ENCODE peak calls at places on chromosomes 5 and 9, in seven cellular contexts. One of them, this sample, is unnamed.
A peak's percentile ranks its signal among the peaks of the same experiment; 100 is the strongest.

GRCh38 chr9:127917603-127918002 is 762 bp upstream of the ST6GALNAC4 start:
- DNase-seq in heart right ventricle: no peak
- DNase-seq in psoas muscle: peak; percentile 48
- DNase-seq in mucosa of descending colon: peak; percentile 54
- DNase-seq in glutamatergic neuron: peak; percentile 33
- DNase-seq in activated CD8-positive, alpha-beta T cell treated with anti-CD3 and anti-CD28 coated beads for 36 hours: no peak
- DNase-seq in right atrium auricular region: no peak
- DNase-seq in this sample: no peak

GRCh38 chr5:118825226-118825625 is 163.1 kb downstream of the DTWD2 start:
- DNase-seq in heart right ventricle: no peak
- DNase-seq in psoas muscle: no peak
- DNase-seq in mucosa of descending colon: no peak
- DNase-seq in glutamatergic neuron: no peak
- DNase-seq in activated CD8-positive, alpha-beta T cell treated with anti-CD3 and anti-CD28 coated beads for 36 hours: no peak
- DNase-seq in right atrium auricular region: no peak
- DNase-seq in this sample: no peak

GRCh38 chr9:125343518-125344284 is 82.1 kb downstream of the GAPVD1 start:
- DNase-seq in heart right ventricle: no peak
- DNase-seq in psoas muscle: no peak
- DNase-seq in mucosa of descending colon: no peak
- DNase-seq in glutamatergic neuron: no peak
- DNase-seq in activated CD8-positive, alpha-beta T cell treated with anti-CD3 and anti-CD28 coated beads for 36 hours: no peak
- DNase-seq in right atrium auricular region: no peak
- DNase-seq in this sample: no peak

GRCh38 chr9:82022121-82022520 is 33.5 kb downstream of the SPATA31D1 start:
- DNase-seq in heart right ventricle: no peak
- DNase-seq in psoas muscle: no peak
- DNase-seq in mucosa of descending colon: no peak
- DNase-seq in glutamatergic neuron: no peak
- DNase-seq in activated CD8-positive, alpha-beta T cell treated with anti-CD3 and anti-CD28 coated beads for 36 hours: no peak
- DNase-seq in right atrium auricular region: no peak
- DNase-seq in this sample: no peak

GRCh38 chr9:136533775-136534157 is 12.1 kb downstream of the NOTCH1 start:
- DNase-seq in heart right ventricle: no peak
- DNase-seq in psoas muscle: no peak
- DNase-seq in mucosa of descending colon: peak; percentile 79
- DNase-seq in glutamatergic neuron: no peak
- DNase-seq in activated CD8-positive, alpha-beta T cell treated with anti-CD3 and anti-CD28 coated beads for 36 hours: peak; percentile 90
- DNase-seq in right atrium auricular region: no peak
- DNase-seq in this sample: peak; percentile 96

GRCh38 chr9:137265496-137266161 is 10.5 kb downstream of the NELFB start:
- DNase-seq in heart right ventricle: no peak
- DNase-seq in psoas muscle: no peak
- DNase-seq in mucosa of descending colon: no peak
- DNase-seq in glutamatergic neuron: no peak
- DNase-seq in activated CD8-positive, alpha-beta T cell treated with anti-CD3 and anti-CD28 coated beads for 36 hours: no peak
- DNase-seq in right atrium auricular region: no peak
- DNase-seq in this sample: no peak

GRCh38 chr9:127149010-127149409 is 26.6 kb upstream of the ANGPTL2 start:
- DNase-seq in heart right ventricle: no peak
- DNase-seq in psoas muscle: no peak
- DNase-seq in mucosa of descending colon: no peak
- DNase-seq in glutamatergic neuron: no peak
- DNase-seq in activated CD8-positive, alpha-beta T cell treated with anti-CD3 and anti-CD28 coated beads for 36 hours: no peak
- DNase-seq in right atrium auricular region: no peak
- DNase-seq in this sample: no peak

GRCh38 chr5:107542428-107542827 is 128.3 kb downstream of the EFNA5 start:
- DNase-seq in heart right ventricle: peak; percentile 34
- DNase-seq in psoas muscle: peak; percentile 86
- DNase-seq in mucosa of descending colon: no peak
- DNase-seq in glutamatergic neuron: no peak
- DNase-seq in activated CD8-positive, alpha-beta T cell treated with anti-CD3 and anti-CD28 coated beads for 36 hours: no peak
- DNase-seq in right atrium auricular region: peak; percentile 92
- DNase-seq in this sample: no peak

GRCh38 chr5:33205727-33206410 is 234.9 kb upstream of the TARS1 start:
- DNase-seq in heart right ventricle: no peak
- DNase-seq in psoas muscle: no peak
- DNase-seq in mucosa of descending colon: no peak
- DNase-seq in glutamatergic neuron: no peak
- DNase-seq in activated CD8-positive, alpha-beta T cell treated with anti-CD3 and anti-CD28 coated beads for 36 hours: no peak
- DNase-seq in right atrium auricular region: no peak
- DNase-seq in this sample: no peak

GRCh38 chr9:128634651-128635262 is 21.9 kb downstream of the DYNC2I2 start:
- DNase-seq in heart right ventricle: no peak
- DNase-seq in psoas muscle: no peak
- DNase-seq in mucosa of descending colon: no peak
- DNase-seq in glutamatergic neuron: no peak
- DNase-seq in activated CD8-positive, alpha-beta T cell treated with anti-CD3 and anti-CD28 coated beads for 36 hours: no peak
- DNase-seq in right atrium auricular region: no peak
- DNase-seq in this sample: peak; percentile 40

GRCh38 chr9:72396247-72397091 is 31.5 kb upstream of the ZFAND5 start:
- DNase-seq in heart right ventricle: no peak
- DNase-seq in psoas muscle: no peak
- DNase-seq in mucosa of descending colon: no peak
- DNase-seq in glutamatergic neuron: no peak
- DNase-seq in activated CD8-positive, alpha-beta T cell treated with anti-CD3 and anti-CD28 coated beads for 36 hours: no peak
- DNase-seq in right atrium auricular region: no peak
- DNase-seq in this sample: no peak

GRCh38 chr9:37706290-37706689 is 47.3 kb upstream of the TRMT10B start:
- DNase-seq in heart right ventricle: no peak
- DNase-seq in psoas muscle: no peak
- DNase-seq in mucosa of descending colon: no peak
- DNase-seq in glutamatergic neuron: no peak
- DNase-seq in activated CD8-positive, alpha-beta T cell treated with anti-CD3 and anti-CD28 coated beads for 36 hours: no peak
- DNase-seq in right atrium auricular region: no peak
- DNase-seq in this sample: no peak

DNA sequence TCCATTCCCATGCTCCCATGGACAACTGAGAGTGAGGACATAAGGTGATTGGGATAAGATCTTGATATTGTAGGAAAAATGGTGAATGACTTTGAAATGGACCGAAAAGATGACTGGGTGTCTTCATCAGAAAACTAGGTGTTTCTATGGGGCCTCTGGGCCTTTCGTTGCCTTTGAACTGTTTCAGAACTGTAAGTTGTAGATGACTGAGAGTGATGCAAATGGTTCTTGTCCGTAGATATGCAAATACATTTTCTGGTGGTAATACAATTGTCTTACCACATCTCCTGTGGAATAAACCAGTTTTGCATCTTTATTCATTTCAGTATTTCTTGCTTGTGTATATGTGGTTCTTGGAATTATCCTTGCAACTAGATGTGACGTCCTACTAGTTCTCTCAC is 16.0 kb upstream of the TEX48 start:
- DNase-seq in heart right ventricle: no peak
- DNase-seq in psoas muscle: no peak
- DNase-seq in mucosa of descending colon: no peak
- DNase-seq in glutamatergic neuron: no peak
- DNase-seq in activated CD8-positive, alpha-beta T cell treated with anti-CD3 and anti-CD28 coated beads for 36 hours: peak; percentile 70
- DNase-seq in right atrium auricular region: no peak
- DNase-seq in this sample: no peak
- TF ChIP-seq CTCF in heart right ventricle: no peak
- TF ChIP-seq CTCF in psoas muscle: no peak
- TF ChIP-seq CTCF in mucosa of descending colon: no peak
- TF ChIP-seq CTCF in glutamatergic neuron: no peak
- TF ChIP-seq CTCF in activated CD8-positive, alpha-beta T cell treated with anti-CD3 and anti-CD28 coated beads for 36 hours: no peak
- TF ChIP-seq CTCF in right atrium auricular region: no peak
- TF ChIP-seq CTCF in this sample: no peak

DNA sequence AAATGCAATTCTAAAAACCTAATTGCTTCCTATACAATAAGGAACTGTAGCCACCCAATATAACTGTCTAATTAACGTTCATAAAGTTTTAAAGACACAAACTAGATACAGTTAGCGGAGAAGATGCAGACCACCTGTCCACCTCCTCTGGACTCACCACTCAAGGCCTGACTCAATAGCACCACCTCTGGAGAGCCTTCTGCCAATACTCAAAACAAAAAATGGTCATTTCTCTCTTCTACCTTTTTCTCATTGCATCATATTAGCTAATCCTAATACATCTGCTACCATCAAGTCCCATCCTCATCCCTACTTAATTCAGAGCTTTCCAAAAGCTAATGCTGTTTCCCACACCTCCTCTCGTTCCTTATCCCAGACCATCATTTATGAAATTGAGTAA is 159.9 kb downstream of the MLLT3 start:
- DNase-seq in heart right ventricle: no peak
- DNase-seq in psoas muscle: no peak
- DNase-seq in mucosa of descending colon: no peak
- DNase-seq in glutamatergic neuron: no peak
- DNase-seq in activated CD8-positive, alpha-beta T cell treated with anti-CD3 and anti-CD28 coated beads for 36 hours: no peak
- DNase-seq in right atrium auricular region: no peak
- DNase-seq in this sample: no peak
- TF ChIP-seq CTCF in heart right ventricle: no peak
- TF ChIP-seq CTCF in psoas muscle: no peak
- TF ChIP-seq CTCF in mucosa of descending colon: no peak
- TF ChIP-seq CTCF in glutamatergic neuron: no peak
- TF ChIP-seq CTCF in activated CD8-positive, alpha-beta T cell treated with anti-CD3 and anti-CD28 coated beads for 36 hours: no peak
- TF ChIP-seq CTCF in right atrium auricular region: no peak
- TF ChIP-seq CTCF in this sample: no peak

GRCh38 chr5:138178516-138179276 is at the start of the genes BRD8 and KIF20A:
- DNase-seq in heart right ventricle: peak; percentile 91
- DNase-seq in psoas muscle: peak; percentile 97
- DNase-seq in mucosa of descending colon: peak; percentile 92
- DNase-seq in glutamatergic neuron: peak; percentile 91
- DNase-seq in activated CD8-positive, alpha-beta T cell treated with anti-CD3 and anti-CD28 coated beads for 36 hours: peak; percentile 98
- DNase-seq in right atrium auricular region: peak; percentile 98
- DNase-seq in this sample: peak; percentile 93

GRCh38 chr5:138180841-138181240 is 1.9 kb downstream of the KIF20A start:
- DNase-seq in heart right ventricle: no peak
- DNase-seq in psoas muscle: no peak
- DNase-seq in mucosa of descending colon: no peak
- DNase-seq in glutamatergic neuron: no peak
- DNase-seq in activated CD8-positive, alpha-beta T cell treated with anti-CD3 and anti-CD28 coated beads for 36 hours: no peak
- DNase-seq in right atrium auricular region: no peak
- DNase-seq in this sample: no peak

GRCh38 chr5:138179277-138179857 is 455 bp downstream of the KIF20A start:
- DNase-seq in heart right ventricle: no peak
- DNase-seq in psoas muscle: no peak
- DNase-seq in mucosa of descending colon: no peak
- DNase-seq in glutamatergic neuron: peak; percentile 19
- DNase-seq in activated CD8-positive, alpha-beta T cell treated with anti-CD3 and anti-CD28 coated beads for 36 hours: peak; percentile 34
- DNase-seq in right atrium auricular region: no peak
- DNase-seq in this sample: no peak

GRCh38 chr5:138177936-138178515 is 404 bp downstream of the BRD8 start:
- DNase-seq in heart right ventricle: peak; percentile 17
- DNase-seq in psoas muscle: no peak
- DNase-seq in mucosa of descending colon: peak; percentile 50
- DNase-seq in glutamatergic neuron: peak; percentile 25
- DNase-seq in activated CD8-positive, alpha-beta T cell treated with anti-CD3 and anti-CD28 coated beads for 36 hours: peak; percentile 63
- DNase-seq in right atrium auricular region: no peak
- DNase-seq in this sample: no peak

GRCh38 chr5:138180183-138180782 is 1.4 kb downstream of the KIF20A start:
- DNase-seq in heart right ventricle: no peak
- DNase-seq in psoas muscle: no peak
- DNase-seq in mucosa of descending colon: no peak
- DNase-seq in glutamatergic neuron: no peak
- DNase-seq in activated CD8-positive, alpha-beta T cell treated with anti-CD3 and anti-CD28 coated beads for 36 hours: peak; percentile 6
- DNase-seq in right atrium auricular region: no peak
- DNase-seq in this sample: no peak
- TF ChIP-seq CTCF in heart right ventricle: peak; percentile 26
- TF ChIP-seq CTCF in psoas muscle: no peak
- TF ChIP-seq CTCF in mucosa of descending colon: no peak
- TF ChIP-seq CTCF in glutamatergic neuron: peak; percentile 24
- TF ChIP-seq CTCF in activated CD8-positive, alpha-beta T cell treated with anti-CD3 and anti-CD28 coated beads for 36 hours: peak; percentile 63
- TF ChIP-seq CTCF in right atrium auricular region: peak; percentile 28
- TF ChIP-seq CTCF in this sample: peak; percentile 58

GRCh38 chr5:42950091-42950465 is 90.0 kb downstream of the ANXA2R start:
- DNase-seq in heart right ventricle: no peak
- DNase-seq in psoas muscle: no peak
- DNase-seq in mucosa of descending colon: no peak
- DNase-seq in glutamatergic neuron: no peak
- DNase-seq in activated CD8-positive, alpha-beta T cell treated with anti-CD3 and anti-CD28 coated beads for 36 hours: no peak
- DNase-seq in right atrium auricular region: no peak
- DNase-seq in this sample: no peak

GRCh38 chr5:42951169-42951846 is 88.8 kb downstream of the ANXA2R start:
- DNase-seq in heart right ventricle: peak; percentile 49
- DNase-seq in psoas muscle: peak; percentile 67
- DNase-seq in mucosa of descending colon: peak; percentile 58
- DNase-seq in glutamatergic neuron: no peak
- DNase-seq in activated CD8-positive, alpha-beta T cell treated with anti-CD3 and anti-CD28 coated beads for 36 hours: peak; percentile 89
- DNase-seq in right atrium auricular region: peak; percentile 60
- DNase-seq in this sample: peak; percentile 57

GRCh38 chr5:42950466-42951168 is 89.5 kb downstream of the ANXA2R start:
- DNase-seq in heart right ventricle: peak; percentile 29
- DNase-seq in psoas muscle: peak; percentile 74
- DNase-seq in mucosa of descending colon: no peak
- DNase-seq in glutamatergic neuron: no peak
- DNase-seq in activated CD8-positive, alpha-beta T cell treated with anti-CD3 and anti-CD28 coated beads for 36 hours: peak; percentile 82
- DNase-seq in right atrium auricular region: peak; percentile 91
- DNase-seq in this sample: peak; percentile 93

GRCh38 chr5:42948961-42949347 is 91.2 kb downstream of the ANXA2R start:
- DNase-seq in heart right ventricle: no peak
- DNase-seq in psoas muscle: no peak
- DNase-seq in mucosa of descending colon: no peak
- DNase-seq in glutamatergic neuron: no peak
- DNase-seq in activated CD8-positive, alpha-beta T cell treated with anti-CD3 and anti-CD28 coated beads for 36 hours: peak; percentile 52
- DNase-seq in right atrium auricular region: no peak
- DNase-seq in this sample: no peak

GRCh38 chr5:42949348-42950090 is 90.6 kb downstream of the ANXA2R start:
- DNase-seq in heart right ventricle: peak; percentile 45
- DNase-seq in psoas muscle: peak; percentile 72
- DNase-seq in mucosa of descending colon: peak; percentile 62
- DNase-seq in glutamatergic neuron: no peak
- DNase-seq in activated CD8-positive, alpha-beta T cell treated with anti-CD3 and anti-CD28 coated beads for 36 hours: peak; percentile 81
- DNase-seq in right atrium auricular region: peak; percentile 65
- DNase-seq in this sample: peak; percentile 68
- TF ChIP-seq CTCF in heart right ventricle: peak; percentile 27
- TF ChIP-seq CTCF in psoas muscle: no peak
- TF ChIP-seq CTCF in mucosa of descending colon: peak; percentile 24
- TF ChIP-seq CTCF in glutamatergic neuron: no peak
- TF ChIP-seq CTCF in activated CD8-positive, alpha-beta T cell treated with anti-CD3 and anti-CD28 coated beads for 36 hours: peak; percentile 61
- TF ChIP-seq CTCF in right atrium auricular region: peak; percentile 48
- TF ChIP-seq CTCF in this sample: peak; percentile 62

GRCh38 chr5:132495672-132496630 is 5.4 kb upstream of the IRF1 start:
- DNase-seq in heart right ventricle: peak; percentile 94
- DNase-seq in psoas muscle: peak; percentile 91
- DNase-seq in mucosa of descending colon: peak; percentile 97
- DNase-seq in glutamatergic neuron: peak; percentile 59
- DNase-seq in activated CD8-positive, alpha-beta T cell treated with anti-CD3 and anti-CD28 coated beads for 36 hours: peak; percentile 94
- DNase-seq in right atrium auricular region: peak; percentile 88
- DNase-seq in this sample: peak; percentile 74
- TF ChIP-seq CTCF in heart right ventricle: no peak
- TF ChIP-seq CTCF in psoas muscle: no peak
- TF ChIP-seq CTCF in mucosa of descending colon: no peak
- TF ChIP-seq CTCF in glutamatergic neuron: no peak
- TF ChIP-seq CTCF in activated CD8-positive, alpha-beta T cell treated with anti-CD3 and anti-CD28 coated beads for 36 hours: no peak
- TF ChIP-seq CTCF in right atrium auricular region: peak; percentile 21
- TF ChIP-seq CTCF in this sample: no peak